ENCODE peak calls at places on chromosomes 16 and 17, in six cellular contexts. Y is GM23248; A is heart right ventricle; S is HCT116; X is effector memory CD4-positive, alpha-beta T cell; U is left ventricle myocardium inferior. G is an unnamed sample.

GRCh38 chr17:74737299-74738050 is 419 bp downstream of the RAB37 start:
- DNase-seq in Y (peak; percentile 47), U (no peak), S (peak; percentile 59), A (no peak), X (no peak), G (peak; percentile 68)

GRCh38 chr17:30212750-30213149 is 22.7 kb downstream of the SLC6A4 start:
- DNase-seq in S (no peak), Y (no peak), U (no peak), A (no peak), X (no peak), G (no peak)

GRCh38 chr17:16415031-16415924 is at the start of gene TRPV2:
- DNase-seq in Y (no peak), U (peak; percentile 56), X (peak; percentile 16), A (peak; percentile 58), S (no peak), G (no peak)

GRCh38 chr17:79940381-79941087 is 95.1 kb downstream of the TBC1D16 start:
- DNase-seq in A (peak; percentile 18), U (no peak), Y (no peak), X (no peak), S (no peak), G (no peak)

GRCh38 chr17:48244121-48244711 is 136.7 kb downstream of the SNX11 start:
- DNase-seq in Y (peak; percentile 74), S (peak; percentile 73), X (no peak), U (no peak), A (no peak), G (peak; percentile 66)

GRCh38 chr16:4648917-4649316 is 24.3 kb downstream of the MGRN1 start:
- DNase-seq in X (no peak), U (no peak), Y (no peak), A (no peak), S (no peak), G (no peak)

GRCh38 chr16:55643161-55643970 is 12.4 kb upstream of the SLC6A2 start:
- DNase-seq in U (no peak), A (no peak), Y (peak; percentile 19), X (no peak), S (peak; percentile 8), G (no peak)

GRCh38 chr17:73550561-73550960 is 93.7 kb downstream of the SDK2 start:
- DNase-seq in U (no peak), A (no peak), S (no peak), Y (no peak), X (no peak), G (no peak)

GRCh38 chr17:82858376-82859126 is 18.7 kb upstream of the ZNF750 start:
- DNase-seq in Y (no peak), S (no peak), X (peak; percentile 32), A (no peak), U (no peak), G (no peak)

GRCh38 chr17:2406903-2407790 is 6.3 kb upstream of the MNT start:
- DNase-seq in U (peak; percentile 58), A (peak; percentile 51), S (peak; percentile 90), Y (peak; percentile 98), X (no peak), G (peak; percentile 87)

GRCh38 chr17:28973414-28973813 is 22.1 kb upstream of the PHF12 start:
- DNase-seq in X (no peak), S (no peak), A (peak; percentile 83), U (peak; percentile 84), Y (peak; percentile 70), G (no peak)

GRCh38 chr17:42898147-42898807 is 2.3 kb upstream of the G6PC1 start:
- DNase-seq in Y (no peak), X (no peak), U (no peak), A (no peak), S (no peak), G (no peak)

GRCh38 chr17:42251115-42251514 is 25.1 kb downstream of the STAT5B start:
- DNase-seq in U (no peak), S (no peak), A (no peak), Y (peak; percentile 18), X (no peak), G (no peak)

GRCh38 chr17:81697261-81698044 is 5.7 kb upstream of the MRPL12 start:
- DNase-seq in A (no peak), S (no peak), X (no peak), Y (no peak), U (no peak), G (no peak)
- H3K36me3 ChIP-seq in A (peaks cover 98% of the 10 kb centered on the region), S (peaks cover 71% of the 10 kb centered on the region), X (peaks cover 69% of the 10 kb centered on the region), Y (peaks cover 7% of the 10 kb centered on the region), U (peaks cover 84% of the 10 kb centered on the region), G (peaks cover 95% of the 10 kb centered on the region)

GRCh38 chr17:38557395-38557794 is 48.4 kb downstream of the SRCIN1 start:
- DNase-seq in S (no peak), A (no peak), U (no peak), X (no peak), Y (no peak), G (no peak)

GRCh38 chr17:38559880-38560230 is 45.9 kb downstream of the SRCIN1 start:
- DNase-seq in A (no peak), U (no peak), X (no peak), Y (no peak), S (no peak), G (no peak)

GRCh38 chr17:38558751-38559024 is 47.1 kb downstream of the SRCIN1 start:
- DNase-seq in X (no peak), U (no peak), A (no peak), Y (no peak), S (no peak), G (no peak)

GRCh38 chr17:38559025-38559879 is 46.5 kb downstream of the SRCIN1 start:
- DNase-seq in U (peak; percentile 76), Y (no peak), A (peak; percentile 76), X (peak; percentile 80), S (peak; percentile 80), G (no peak)

GRCh38 chr17:38557836-38558750 is 47.7 kb downstream of the SRCIN1 start:
- DNase-seq in S (peak; percentile 92), U (peak; percentile 90), X (peak; percentile 76), Y (peak; percentile 97), A (peak; percentile 93), G (peak; percentile 89)
- H3K27ac ChIP-seq in S (peak overlapping the region; percentile 47), U (peak overlapping the region; percentile 30), X (peak overlapping the region; percentile 22), Y (no peak overlapping the region), A (no peak overlapping the region), G (no peak overlapping the region)

DNA sequence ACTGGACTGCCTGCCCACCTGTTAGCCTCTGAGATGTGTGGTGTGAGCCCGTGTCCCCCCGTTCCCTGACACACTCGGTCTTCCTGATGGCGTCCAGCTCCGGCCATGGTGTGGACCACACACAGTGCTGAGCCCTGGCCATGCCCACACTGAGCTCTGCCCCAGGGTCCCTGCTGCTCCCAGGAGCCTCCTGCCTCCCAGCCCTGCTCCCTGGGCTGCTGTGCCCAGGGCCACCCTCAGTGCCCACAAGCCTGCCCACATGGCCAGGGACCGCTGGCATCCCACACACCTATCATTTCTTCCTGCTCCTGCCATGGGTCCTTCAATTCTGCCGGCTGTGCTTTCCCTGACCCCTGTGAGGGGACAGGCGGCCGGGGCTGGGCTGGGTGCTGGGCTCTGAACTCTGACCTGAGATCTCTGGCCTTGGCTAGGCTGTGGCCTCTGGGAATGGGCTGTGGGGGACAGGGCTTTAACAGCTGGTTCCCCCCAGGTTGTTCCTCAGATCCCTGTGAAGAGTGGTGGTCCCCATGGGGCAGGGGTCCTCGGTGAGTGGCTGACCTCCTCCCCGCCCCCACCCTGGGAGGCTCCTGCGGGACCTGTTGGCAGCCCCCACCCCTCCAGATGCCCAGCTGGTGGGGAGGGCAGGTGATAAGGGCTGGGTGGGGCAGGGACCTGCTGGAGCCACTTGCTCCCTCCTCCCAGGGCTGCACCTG is 4.0 kb downstream of the CEMP1 start:
- DNase-seq in U (no peak), S (no peak), X (no peak), A (no peak), Y (no peak), G (no peak)
- H3K36me3 ChIP-seq in U (peaks cover 61% of the 10 kb centered on the region), S (peaks cover 40% of the 10 kb centered on the region), X (peaks cover 46% of the 10 kb centered on the region), A (peaks cover 83% of the 10 kb centered on the region), Y (peaks cover 15% of the 10 kb centered on the region), G (peaks cover 79% of the 10 kb centered on the region)

GRCh38 chr16:85990861-85991301 is 91.9 kb downstream of the IRF8 start:
- DNase-seq in A (no peak), S (no peak), X (no peak), U (no peak), Y (no peak), G (no peak)
- H3K27ac ChIP-seq in A (no peak overlapping the region), S (no peak overlapping the region), X (no peak overlapping the region), U (no peak overlapping the region), Y (no peak overlapping the region), G (no peak overlapping the region)